ENCODE peak calls at places on chromosomes 2 and 18, in seven cellular contexts. Z is CD8-positive, alpha-beta memory T cell; O is esophagus squamous epithelium; J is ovary; G is adrenal gland; V is suprapubic skin; R is AG04450. M is an unnamed sample.

GRCh38 chr2:96345403-96345802 is 9.8 kb downstream of the NCAPH start:
- DNase-seq in Z (peak; percentile 30), O (no peak), J (no peak), G (no peak), V (no peak), R (no peak), M (no peak)

GRCh38 chr2:223586261-223586660 is 15.9 kb downstream of the SCG2 start:
- DNase-seq in Z (no peak), O (no peak), J (no peak), G (no peak), V (no peak), R (peak; percentile 49), M (no peak)

GRCh38 chr2:119849838-119850565 is 90.3 kb downstream of the PTPN4 start:
- DNase-seq in Z (no peak), O (no peak), J (no peak), G (no peak), V (no peak), R (no peak), M (no peak)

GRCh38 chr2:63875143-63875542 is 33.4 kb downstream of the UGP2 start:
- DNase-seq in Z (no peak), O (no peak), J (no peak), G (no peak), V (no peak), R (no peak), M (no peak)

GRCh38 chr2:131835621-131836091 is 308.0 kb downstream of the CCDC74A start:
- DNase-seq in Z (no peak), O (no peak), J (no peak), G (no peak), V (peak; percentile 50), R (no peak), M (no peak)

GRCh38 chr2:20653695-20654306 is 2.9 kb upstream of the HS1BP3 start:
- DNase-seq in Z (no peak), O (no peak), J (no peak), G (no peak), V (peak; percentile 8), R (no peak), M (no peak)

GRCh38 chr2:240999001-240999791 is 778 bp downstream of the SNED1 start:
- DNase-seq in Z (no peak), O (no peak), J (peak; percentile 47), G (peak; percentile 60), V (peak; percentile 73), R (no peak), M (no peak)

GRCh38 chr2:215454519-215454918 is 18.7 kb upstream of the FN1 start:
- DNase-seq in Z (no peak), O (no peak), J (no peak), G (peak; percentile 8), V (no peak), R (no peak), M (no peak)

GRCh38 chr2:29105375-29105774 is 9.8 kb upstream of the CLIP4 start:
- DNase-seq in Z (no peak), O (no peak), J (no peak), G (peak; percentile 20), V (no peak), R (no peak), M (no peak)

GRCh38 chr2:47675196-47675825 is 107.6 kb upstream of the MSH6 start:
- DNase-seq in Z (no peak), O (no peak), J (no peak), G (no peak), V (no peak), R (no peak), M (no peak)

GRCh38 chr2:71428472-71429383 is 24.6 kb upstream of the DYSF start:
- DNase-seq in Z (no peak), O (no peak), J (no peak), G (no peak), V (no peak), R (no peak), M (no peak)

GRCh38 chr2:109459485-109459884 is 154.3 kb downstream of the SEPTIN10 start:
- DNase-seq in Z (no peak), O (no peak), J (no peak), G (no peak), V (peak; percentile 30), R (no peak), M (no peak)

GRCh38 chr18:79922971-79923411 is 28.5 kb downstream of the SLC66A2 start:
- DNase-seq in Z (no peak), O (no peak), J (peak; percentile 14), G (peak; percentile 6), V (peak; percentile 50), R (no peak), M (no peak)

GRCh38 chr2:11505652-11506610 is 27.9 kb upstream of the GREB1 start:
- DNase-seq in Z (no peak), O (no peak), J (peak; percentile 24), G (no peak), V (no peak), R (no peak), M (no peak)

GRCh38 chr2:217270801-217271121 is 410.9 kb upstream of the TNP1 start:
- DNase-seq in Z (no peak), O (no peak), J (no peak), G (no peak), V (no peak), R (no peak), M (no peak)

GRCh38 chr2:152425765-152426710 is 91.1 kb downstream of the FMNL2 start:
- DNase-seq in Z (no peak), O (no peak), J (no peak), G (no peak), V (no peak), R (no peak), M (no peak)

GRCh38 chr2:181231886-181232644 is 225.1 kb upstream of the ITGA4 start:
- DNase-seq in Z (no peak), O (no peak), J (no peak), G (no peak), V (no peak), R (no peak), M (no peak)

GRCh38 chr18:69261436-69261835 is 139.3 kb upstream of the DOK6 start:
- DNase-seq in Z (no peak), O (no peak), J (no peak), G (no peak), V (no peak), R (no peak), M (no peak)

GRCh38 chr2:108853421-108853820 is 66.8 kb downstream of the CCDC138 start:
- DNase-seq in Z (no peak), O (no peak), J (no peak), G (peak; percentile 15), V (no peak), R (peak; percentile 3), M (no peak)

GRCh38 chr18:73990241-73990640 is 157.4 kb downstream of the FBXO15 start:
- DNase-seq in Z (no peak), O (no peak), J (no peak), G (no peak), V (no peak), R (no peak), M (no peak)

GRCh38 chr2:85011098-85011497 is 40.1 kb downstream of the KCMF1 start:
- DNase-seq in Z (no peak), O (no peak), J (no peak), G (no peak), V (no peak), R (no peak), M (no peak)

GRCh38 chr2:101341421-101341820 is 32.9 kb upstream of the RNF149 start:
- DNase-seq in Z (no peak), O (no peak), J (no peak), G (no peak), V (no peak), R (no peak), M (no peak)

GRCh38 chr2:107511970-107512789 is 314.5 kb upstream of the RGPD4 start:
- DNase-seq in Z (no peak), O (no peak), J (no peak), G (no peak), V (no peak), R (no peak), M (no peak)

GRCh38 chr18:10565835-10566234 is 40.0 kb downstream of the NAPG start:
- DNase-seq in Z (no peak), O (no peak), J (no peak), G (no peak), V (no peak), R (no peak), M (no peak)

GRCh38 chr18:52045946-52046345 is 294.1 kb upstream of the DCC start:
- DNase-seq in Z (no peak), O (no peak), J (no peak), G (no peak), V (no peak), R (no peak), M (no peak)

DNA sequence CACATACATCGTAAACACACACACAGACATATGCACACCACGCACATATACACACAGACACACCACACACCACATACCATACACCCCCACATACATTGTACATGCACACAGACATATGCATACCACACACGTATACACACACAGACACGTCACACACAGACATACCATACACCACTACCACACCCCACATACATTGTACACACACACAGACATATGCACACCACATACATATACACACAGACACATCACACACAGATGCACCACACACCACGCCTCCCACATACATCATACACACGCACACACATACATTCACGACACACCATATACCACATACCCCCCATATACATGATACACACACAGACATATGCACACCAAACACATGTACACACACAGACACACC is 58.4 kb downstream of the KIF5C start:
- DNase-seq in Z (no peak), O (no peak), J (no peak), G (no peak), V (no peak), R (no peak), M (no peak)
- H3K27ac ChIP-seq in Z (no peak overlapping the region), O (no peak overlapping the region), J (no peak overlapping the region), G (no peak overlapping the region), V (no peak overlapping the region), R (no peak overlapping the region), M (no peak overlapping the region)

GRCh38 chr18:48801728-48802542 is 148.8 kb downstream of the SMAD7 start:
- DNase-seq in Z (no peak), O (no peak), J (no peak), G (no peak), V (no peak), R (no peak), M (no peak)

GRCh38 chr18:48800877-48801727 is 149.7 kb downstream of the SMAD7 start:
- DNase-seq in Z (no peak), O (no peak), J (no peak), G (no peak), V (no peak), R (no peak), M (no peak)

GRCh38 chr18:48803518-48803917 is 147.2 kb downstream of the SMAD7 start:
- DNase-seq in Z (no peak), O (no peak), J (no peak), G (no peak), V (no peak), R (no peak), M (no peak)

GRCh38 chr18:48803951-48804855 is 146.6 kb downstream of the SMAD7 start:
- DNase-seq in Z (no peak), O (no peak), J (no peak), G (no peak), V (peak; percentile 56), R (no peak), M (no peak)

GRCh38 chr18:48802543-48803428 is 148.0 kb downstream of the SMAD7 start:
- DNase-seq in Z (no peak), O (no peak), J (no peak), G (no peak), V (no peak), R (no peak), M (peak; percentile 69)
- H3K27ac ChIP-seq in Z (no peak overlapping the region), O (no peak overlapping the region), J (no peak overlapping the region), G (no peak overlapping the region), V (peak overlapping the region; percentile 6), R (no peak overlapping the region), M (peak overlapping the region; percentile 27)

GRCh38 chr2:179861027-179861776 is at the start of gene ZNF385B:
- DNase-seq in Z (no peak), O (no peak), J (peak; percentile 29), G (peak; percentile 28), V (peak; percentile 69), R (no peak), M (no peak)
- H3K27ac ChIP-seq in Z (no peak within 1 kb of the TSS), O (peak within 1 kb of the TSS; percentile 24), J (peak within 1 kb of the TSS; percentile 50), G (peak within 1 kb of the TSS; percentile 33), V (peak within 1 kb of the TSS; percentile 50), R (no peak within 1 kb of the TSS), M (peak within 1 kb of the TSS; percentile 76)

GRCh38 chr2:112819081-112819480 is 17.5 kb downstream of the IL1B start:
- DNase-seq in Z (no peak), O (no peak), J (no peak), G (no peak), V (no peak), R (no peak), M (no peak)
- H3K27ac ChIP-seq in Z (no peak overlapping the region), O (no peak overlapping the region), J (no peak overlapping the region), G (no peak overlapping the region), V (no peak overlapping the region), R (no peak overlapping the region), M (no peak overlapping the region)

M was measured in caudate nucleus.